ENCODE peak calls at places on chromosomes 2 and 18, in five cellular contexts. One of them, this sample, is unnamed. For H3K4me1, the result is how much of the 10 kb centered on the place peaks cover.

GRCh38 chr18:27838230-27838629 is 338.7 kb downstream of the CDH2 start:
- DNase-seq in IMR-90: no peak
- DNase-seq in heart left ventricle: no peak
- DNase-seq in lower lobe of right lung: no peak
- DNase-seq in mammary epithelial cell: peak
- DNase-seq in this sample: peak

GRCh38 chr2:239673641-239674040 is 272.8 kb upstream of the HDAC4 start:
- DNase-seq in IMR-90: no peak
- DNase-seq in heart left ventricle: peak
- DNase-seq in lower lobe of right lung: no peak
- DNase-seq in mammary epithelial cell: no peak
- DNase-seq in this sample: no peak

GRCh38 chr2:23688486-23689130 is 238.3 kb downstream of the ATAD2B start:
- DNase-seq in IMR-90: no peak
- DNase-seq in heart left ventricle: peak
- DNase-seq in lower lobe of right lung: peak
- DNase-seq in mammary epithelial cell: no peak
- DNase-seq in this sample: no peak

GRCh38 chr18:297936-298335 is 30.1 kb upstream of the THOC1 start:
- DNase-seq in IMR-90: no peak
- DNase-seq in heart left ventricle: no peak
- DNase-seq in lower lobe of right lung: no peak
- DNase-seq in mammary epithelial cell: no peak
- DNase-seq in this sample: no peak

GRCh38 chr2:231308631-231309414 is 86.7 kb upstream of the B3GNT7 start:
- DNase-seq in IMR-90: peak
- DNase-seq in heart left ventricle: no peak
- DNase-seq in lower lobe of right lung: no peak
- DNase-seq in mammary epithelial cell: peak
- DNase-seq in this sample: peak

GRCh38 chr2:213021971-213022899 is 129.2 kb downstream of the IKZF2 start:
- DNase-seq in IMR-90: peak
- DNase-seq in heart left ventricle: no peak
- DNase-seq in lower lobe of right lung: no peak
- DNase-seq in mammary epithelial cell: peak
- DNase-seq in this sample: no peak

GRCh38 chr18:45415614-45416013 is 199.7 kb upstream of the SLC14A2 start:
- DNase-seq in IMR-90: no peak
- DNase-seq in heart left ventricle: no peak
- DNase-seq in lower lobe of right lung: no peak
- DNase-seq in mammary epithelial cell: no peak
- DNase-seq in this sample: no peak

GRCh38 chr18:56563568-56563967 is 74.8 kb downstream of the TXNL1 start:
- DNase-seq in IMR-90: no peak
- DNase-seq in heart left ventricle: no peak
- DNase-seq in lower lobe of right lung: no peak
- DNase-seq in mammary epithelial cell: no peak
- DNase-seq in this sample: no peak

GRCh38 chr2:161991991-161992390 is 82.0 kb downstream of the DPP4 start:
- DNase-seq in IMR-90: peak
- DNase-seq in heart left ventricle: no peak
- DNase-seq in lower lobe of right lung: no peak
- DNase-seq in mammary epithelial cell: no peak
- DNase-seq in this sample: no peak

GRCh38 chr18:48902856-48903601 is 47.7 kb downstream of the SMAD7 start:
- DNase-seq in IMR-90: peak
- DNase-seq in heart left ventricle: peak
- DNase-seq in lower lobe of right lung: no peak
- DNase-seq in mammary epithelial cell: no peak
- DNase-seq in this sample: no peak

GRCh38 chr2:27363933-27364332 is 6.2 kb downstream of the EIF2B4 start:
- DNase-seq in IMR-90: no peak
- DNase-seq in heart left ventricle: no peak
- DNase-seq in lower lobe of right lung: no peak
- DNase-seq in mammary epithelial cell: no peak
- DNase-seq in this sample: no peak

GRCh38 chr2:161044937-161045336 is 115.3 kb upstream of the TANK start:
- DNase-seq in IMR-90: peak
- DNase-seq in heart left ventricle: no peak
- DNase-seq in lower lobe of right lung: no peak
- DNase-seq in mammary epithelial cell: no peak
- DNase-seq in this sample: no peak

GRCh38 chr18:58697131-58697530 is 25.9 kb downstream of the MALT1 start:
- DNase-seq in IMR-90: no peak
- DNase-seq in heart left ventricle: no peak
- DNase-seq in lower lobe of right lung: no peak
- DNase-seq in mammary epithelial cell: peak
- DNase-seq in this sample: no peak

GRCh38 chr2:101115664-101116063 is 35.5 kb downstream of the TBC1D8 start:
- DNase-seq in IMR-90: no peak
- DNase-seq in heart left ventricle: no peak
- DNase-seq in lower lobe of right lung: no peak
- DNase-seq in mammary epithelial cell: no peak
- DNase-seq in this sample: no peak

GRCh38 chr2:107448160-107448559 is 378.5 kb upstream of the RGPD4 start:
- DNase-seq in IMR-90: no peak
- DNase-seq in heart left ventricle: no peak
- DNase-seq in lower lobe of right lung: no peak
- DNase-seq in mammary epithelial cell: no peak
- DNase-seq in this sample: no peak
- H3K4me1 ChIP-seq in IMR-90: under half
- H3K4me1 ChIP-seq in heart left ventricle: under half
- H3K4me1 ChIP-seq in lower lobe of right lung: under half
- H3K4me1 ChIP-seq in mammary epithelial cell: under half
- H3K4me1 ChIP-seq in this sample: under half

GRCh38 chr2:47890711-47891368 is 15.5 kb downstream of the FBXO11 start:
- DNase-seq in IMR-90: no peak
- DNase-seq in heart left ventricle: no peak
- DNase-seq in lower lobe of right lung: no peak
- DNase-seq in mammary epithelial cell: no peak
- DNase-seq in this sample: no peak

GRCh38 chr2:47891369-47892337 is 14.6 kb downstream of the FBXO11 start:
- DNase-seq in IMR-90: peak
- DNase-seq in heart left ventricle: no peak
- DNase-seq in lower lobe of right lung: no peak
- DNase-seq in mammary epithelial cell: peak
- DNase-seq in this sample: peak

GRCh38 chr2:47896450-47896968 is 9.8 kb downstream of the FBXO11 start:
- DNase-seq in IMR-90: no peak
- DNase-seq in heart left ventricle: no peak
- DNase-seq in lower lobe of right lung: no peak
- DNase-seq in mammary epithelial cell: no peak
- DNase-seq in this sample: no peak

GRCh38 chr2:47892338-47892730 is 14.0 kb downstream of the FBXO11 start:
- DNase-seq in IMR-90: no peak
- DNase-seq in heart left ventricle: no peak
- DNase-seq in lower lobe of right lung: no peak
- DNase-seq in mammary epithelial cell: no peak
- DNase-seq in this sample: no peak

GRCh38 chr2:47893771-47894170 is 12.5 kb downstream of the FBXO11 start:
- DNase-seq in IMR-90: no peak
- DNase-seq in heart left ventricle: no peak
- DNase-seq in lower lobe of right lung: no peak
- DNase-seq in mammary epithelial cell: no peak
- DNase-seq in this sample: no peak
- H3K4me1 ChIP-seq in IMR-90: under half
- H3K4me1 ChIP-seq in heart left ventricle: under half
- H3K4me1 ChIP-seq in lower lobe of right lung: half or more
- H3K4me1 ChIP-seq in mammary epithelial cell: under half
- H3K4me1 ChIP-seq in this sample: under half

GRCh38 chr18:6734746-6735430 is 5.4 kb downstream of the ARHGAP28 start:
- DNase-seq in IMR-90: peak
- DNase-seq in heart left ventricle: no peak
- DNase-seq in lower lobe of right lung: no peak
- DNase-seq in mammary epithelial cell: no peak
- DNase-seq in this sample: no peak
- H3K4me1 ChIP-seq in IMR-90: under half
- H3K4me1 ChIP-seq in heart left ventricle: under half
- H3K4me1 ChIP-seq in lower lobe of right lung: under half
- H3K4me1 ChIP-seq in mammary epithelial cell: under half
- H3K4me1 ChIP-seq in this sample: under half

GRCh38 chr18:26545737-26546136 is 2.6 kb downstream of the KCTD1 start:
- DNase-seq in IMR-90: no peak
- DNase-seq in heart left ventricle: no peak
- DNase-seq in lower lobe of right lung: no peak
- DNase-seq in mammary epithelial cell: no peak
- DNase-seq in this sample: no peak
- H3K4me1 ChIP-seq in IMR-90: under half
- H3K4me1 ChIP-seq in heart left ventricle: under half
- H3K4me1 ChIP-seq in lower lobe of right lung: under half
- H3K4me1 ChIP-seq in mammary epithelial cell: under half
- H3K4me1 ChIP-seq in this sample: under half

This sample was measured in foreskin keratinocyte.